ENCODE peak calls at places on chromosomes 13 and 19, in four cellular contexts. Y, S, G and O are unnamed samples.

GRCh38 chr13:42653694-42654093 is 79.7 kb downstream of the TNFSF11 start:
- DNase-seq in Y (no peak), S (no peak), G (no peak), O (no peak)

GRCh38 chr13:114099191-114099590 is 33.2 kb downstream of the RASA3 start:
- DNase-seq in Y (peak; percentile 93), S (no peak), G (peak; percentile 94), O (no peak)

GRCh38 chr13:89393758-89394157 is 1722.6 kb downstream of the SLITRK5 start:
- DNase-seq in Y (no peak), S (no peak), G (no peak), O (no peak)

GRCh38 chr19:45791744-45792481 is 732 bp downstream of the DMWD start:
- DNase-seq in Y (no peak), S (no peak), G (no peak), O (no peak)

GRCh38 chr13:51777921-51778320 is 26.0 kb downstream of the DHRS12 start:
- DNase-seq in Y (no peak), S (no peak), G (no peak), O (no peak)

GRCh38 chr13:82688400-82688999 is 1193.8 kb downstream of the SLITRK1 start:
- DNase-seq in Y (peak; percentile 2), S (no peak), G (peak; percentile 3), O (no peak)

GRCh38 chr13:107348931-107349330 is 781.0 kb upstream of the ARGLU1 start:
- DNase-seq in Y (peak; percentile 70), S (no peak), G (peak; percentile 23), O (no peak)

GRCh38 chr13:32314968-32315254 is 252 bp downstream of the ZAR1L start:
- DNase-seq in Y (peak; percentile 44), S (no peak), G (peak; percentile 67), O (no peak)

GRCh38 chr13:42048323-42048624 is 174 bp upstream of the DGKH start:
- DNase-seq in Y (no peak), S (no peak), G (peak; percentile 11), O (no peak)

GRCh38 chr13:44093607-44094583 is 214.2 kb downstream of the LACC1 start:
- DNase-seq in Y (no peak), S (no peak), G (peak; percentile 8), O (no peak)

GRCh38 chr13:55000043-55000442 is 1971.4 kb downstream of the OLFM4 start:
- DNase-seq in Y (no peak), S (no peak), G (no peak), O (no peak)

GRCh38 chr13:61110804-61111203 is 304.8 kb downstream of the PCDH20 start:
- DNase-seq in Y (no peak), S (no peak), G (no peak), O (no peak)

GRCh38 chr13:108220042-108220441 is 1.9 kb downstream of the ABHD13 start:
- DNase-seq in Y (no peak), S (no peak), G (no peak), O (no peak)

DNA sequence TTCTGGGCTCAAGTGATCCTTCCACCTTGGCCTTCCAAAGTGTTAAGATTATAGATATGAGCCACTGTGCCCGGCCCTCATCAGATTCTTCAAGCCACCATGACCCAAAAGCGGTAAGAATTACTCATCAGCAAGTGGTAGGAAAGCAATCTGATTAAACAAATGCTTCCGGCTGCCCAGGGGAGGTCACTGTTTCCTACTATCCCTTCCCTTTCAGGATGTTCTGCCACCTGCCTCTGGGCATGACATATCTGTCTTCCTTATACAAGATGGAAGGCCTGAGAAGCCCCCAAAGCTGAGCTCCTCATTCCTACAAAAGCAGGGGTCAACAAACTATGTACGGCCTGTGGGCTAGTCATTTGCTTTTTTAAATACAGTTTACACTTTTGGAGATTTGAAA is 6.9 kb downstream of the ABHD8 start:
- DNase-seq in Y (peak; percentile 36), S (no peak), G (peak; percentile 51), O (no peak)
- TF ChIP-seq CTCF in Y (peak; percentile 26), S (no peak), G (no peak), O (no peak)

GRCh38 chr19:54096642-54097106 is 3.9 kb downstream of the OSCAR start:
- DNase-seq in Y (peak; percentile 17), S (no peak), G (peak; percentile 45), O (no peak)
- TF ChIP-seq CTCF in Y (peak; percentile 34), S (no peak), G (peak; percentile 45), O (no peak)

GRCh38 chr13:46602531-46602930 is 49.6 kb downstream of the LRCH1 start:
- DNase-seq in Y (no peak), S (no peak), G (no peak), O (no peak)

GRCh38 chr13:46605089-46605488 is 52.1 kb downstream of the LRCH1 start:
- DNase-seq in Y (no peak), S (no peak), G (peak; percentile 21), O (no peak)

GRCh38 chr13:46600943-46601311 is 48.0 kb downstream of the LRCH1 start:
- DNase-seq in Y (no peak), S (no peak), G (no peak), O (no peak)

GRCh38 chr13:46604226-46604968 is 51.4 kb downstream of the LRCH1 start:
- DNase-seq in Y (no peak), S (no peak), G (no peak), O (no peak)

DNA sequence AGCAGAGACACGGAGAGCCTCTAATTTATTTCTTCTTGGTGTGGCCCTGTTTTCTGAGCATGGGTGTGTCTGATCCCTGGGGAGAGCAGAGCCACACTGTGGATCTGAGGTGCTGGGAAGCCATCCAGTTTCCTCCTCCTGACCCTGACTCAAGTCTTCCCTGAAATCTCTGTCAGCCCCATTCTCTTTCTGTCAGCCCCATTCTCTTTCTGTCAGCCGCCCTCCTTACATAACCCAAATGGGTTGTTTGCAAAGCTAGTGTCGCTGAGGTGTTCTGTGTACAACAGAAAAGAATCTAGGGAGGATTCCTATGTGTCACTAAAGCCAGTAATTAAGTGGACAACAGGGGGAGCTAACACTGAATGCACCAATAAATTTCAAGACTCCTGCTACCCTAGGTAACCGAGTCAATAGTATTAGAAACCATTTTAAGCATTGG is 50.2 kb downstream of the LRCH1 start:
- DNase-seq in Y (no peak), S (no peak), G (no peak), O (no peak)
- TF ChIP-seq CTCF in Y (peak; percentile 18), S (peak; percentile 21), G (peak; percentile 33), O (peak; percentile 52)

GRCh38 chr13:94813920-94814500 is 101.7 kb upstream of the SOX21 start:
- DNase-seq in Y (no peak), S (no peak), G (no peak), O (no peak)

GRCh38 chr13:94811753-94812152 is 99.4 kb upstream of the SOX21 start:
- DNase-seq in Y (no peak), S (no peak), G (no peak), O (no peak)

DNA sequence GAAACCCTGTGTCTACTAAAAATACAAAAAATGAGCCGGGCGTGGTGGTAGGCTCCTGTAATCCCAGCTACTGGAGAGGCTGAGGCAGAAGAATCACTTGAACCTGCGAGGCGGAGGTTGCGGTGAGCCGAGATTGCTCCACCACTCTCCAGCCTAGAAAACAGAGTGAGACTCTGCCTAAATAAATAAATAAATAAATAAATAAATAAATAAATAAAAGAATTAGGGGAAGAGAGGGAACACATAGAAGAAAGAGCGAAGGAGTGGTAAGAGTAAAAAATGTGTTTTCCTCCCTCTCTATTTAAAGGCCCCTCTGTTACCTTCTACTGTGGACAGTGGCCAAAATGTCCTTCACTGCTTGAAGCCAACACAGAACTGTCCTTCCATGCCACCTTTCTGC is 103.9 kb upstream of the SOX21 start:
- DNase-seq in Y (no peak), S (no peak), G (no peak), O (no peak)
- TF ChIP-seq CTCF in Y (no peak), S (no peak), G (no peak), O (no peak)

GRCh38 chr13:106210327-106210726 is 325.1 kb downstream of the EFNB2 start:
- DNase-seq in Y (peak; percentile 11), S (no peak), G (peak; percentile 19), O (no peak)

GRCh38 chr13:106212436-106213010 is 322.9 kb downstream of the EFNB2 start:
- DNase-seq in Y (no peak), S (no peak), G (no peak), O (no peak)

GRCh38 chr13:106213028-106213427 is 322.4 kb downstream of the EFNB2 start:
- DNase-seq in Y (no peak), S (no peak), G (no peak), O (no peak)
- TF ChIP-seq CTCF in Y (no peak), S (no peak), G (no peak), O (no peak)

GRCh38 chr19:13082192-13083007 is 20.3 kb downstream of the LYL1 start:
- DNase-seq in Y (peak; percentile 62), S (no peak), G (peak; percentile 59), O (no peak)
- TF ChIP-seq CTCF in Y (peak; percentile 53), S (no peak), G (peak; percentile 45), O (peak; percentile 34)

GRCh38 chr19:14091885-14092462 is 1.4 kb upstream of the SAMD1 start:
- DNase-seq in Y (no peak), S (no peak), G (no peak), O (no peak)
- TF ChIP-seq CTCF in Y (no peak), S (no peak), G (no peak), O (no peak)